ENCODE peak calls at places on chromosomes 3 and 15, in five cellular contexts. A is AML-193; M is stimulated activated CD8-positive, alpha-beta memory T cell treated with anti-CD3 and anti-CD28 coated beads, Interleukin-2, amount 100 ng/mL, for 48 hours; Z is NCI-H345; D is T-helper 9 cell. X is an unnamed sample.

GRCh38 chr15:29143909-29144308 is 125.7 kb downstream of the NSMCE3 start:
- DNase-seq in A (no peak), M (no peak), Z (no peak), D (no peak), X (no peak)

GRCh38 chr15:57752840-57753239 is 46.3 kb downstream of the POLR2M start:
- DNase-seq in A (no peak), M (no peak), Z (no peak), D (no peak), X (no peak)

GRCh38 chr15:47820047-47820779 is 102.9 kb downstream of the SEMA6D start:
- DNase-seq in A (no peak), M (no peak), Z (no peak), D (no peak), X (no peak)

GRCh38 chr3:172249039-172249438 is 199.2 kb downstream of the GHSR start:
- DNase-seq in A (no peak), M (no peak), Z (no peak), D (no peak), X (no peak)

GRCh38 chr3:95923496-95924210 is 890.7 kb upstream of the EPHA6 start:
- DNase-seq in A (no peak), M (peak; percentile 5), Z (no peak), D (no peak), X (no peak)

GRCh38 chr15:67783303-67783702 is 42.0 kb upstream of the SKOR1 start:
- DNase-seq in A (peak; percentile 42), M (peak; percentile 1), Z (no peak), D (peak; percentile 10), X (no peak)

GRCh38 chr3:143263844-143264243 is 144.3 kb downstream of the CHST2 start:
- DNase-seq in A (no peak), M (no peak), Z (no peak), D (no peak), X (no peak)

GRCh38 chr3:20316238-20316637 is 130.2 kb upstream of the SGO1 start:
- DNase-seq in A (no peak), M (no peak), Z (no peak), D (no peak), X (no peak)

GRCh38 chr15:57626713-57627440 is 35.2 kb downstream of the MYZAP start:
- DNase-seq in A (no peak), M (no peak), Z (no peak), D (no peak), X (no peak)

GRCh38 chr15:65027593-65027992 is 1.8 kb downstream of the MTFMT start:
- DNase-seq in A (no peak), M (no peak), Z (no peak), D (no peak), X (no peak)

GRCh38 chr3:186259612-186260383 is 102.2 kb downstream of the DGKG start:
- DNase-seq in A (peak; percentile 26), M (peak; percentile 62), Z (peak; percentile 48), D (peak; percentile 52), X (peak; percentile 7)

GRCh38 chr3:47440131-47440530 is 35.6 kb downstream of the SCAP start:
- DNase-seq in A (peak; percentile 15), M (no peak), Z (no peak), D (no peak), X (no peak)

GRCh38 chr15:80289558-80290277 is 37.7 kb upstream of the CTXND1 start:
- DNase-seq in A (no peak), M (no peak), Z (no peak), D (no peak), X (no peak)

GRCh38 chr15:77642793-77643430 is 10.2 kb upstream of the LINGO1 start:
- DNase-seq in A (no peak), M (no peak), Z (no peak), D (no peak), X (no peak)

X was measured in DMS153.